ENCODE peak calls at places on chromosomes 5 and 9, in eight cellular contexts. M, A, Z, O, H, Q, I and Y are unnamed samples.
A peak's percentile ranks its signal among the peaks of the same experiment; 100 is the strongest.

GRCh38 chr5:79189439-79190234 is 46.3 kb upstream of the JMY start:
- DNase-seq in A (no peak), Q (no peak), I (no peak), M (no peak), Z (no peak), O (no peak), H (no peak), Y (peak; percentile 15)

GRCh38 chr9:137316012-137316981 is 14.2 kb upstream of the NRARP start:
- DNase-seq in A (no peak), O (peak; percentile 15), I (no peak), Z (no peak), Q (peak; percentile 23), M (peak; percentile 49), H (peak; percentile 87), Y (no peak)

GRCh38 chr5:179268966-179269693 is 76.1 kb downstream of the ADAMTS2 start:
- DNase-seq in I (no peak), A (no peak), O (peak; percentile 14), Z (no peak), Q (no peak), H (no peak), M (no peak), Y (peak; percentile 33)

GRCh38 chr5:169974121-169974770 is 6.0 kb downstream of the INSYN2B start:
- DNase-seq in O (no peak), Q (no peak), M (no peak), I (no peak), A (no peak), H (no peak), Z (no peak), Y (no peak)

GRCh38 chr9:37787059-37787458 is 2.2 kb upstream of the EXOSC3 start:
- DNase-seq in Q (no peak), A (no peak), M (no peak), H (no peak), Z (no peak), I (no peak), O (no peak), Y (no peak)

GRCh38 chr5:152593388-152593787 is 188.3 kb upstream of the NMUR2 start:
- DNase-seq in O (no peak), Q (no peak), A (no peak), H (no peak), I (no peak), M (no peak), Z (no peak), Y (no peak)

GRCh38 chr5:99000878-99001277 is 72.1 kb upstream of the CHD1 start:
- DNase-seq in O (no peak), H (no peak), M (no peak), I (no peak), Z (no peak), Q (no peak), A (no peak), Y (no peak)

GRCh38 chr9:650362-650761 is 191.1 kb upstream of the DMRT1 start:
- DNase-seq in O (no peak), M (no peak), I (no peak), Q (no peak), H (peak; percentile 25), A (no peak), Z (no peak), Y (no peak)

GRCh38 chr5:11640474-11640873 is 263.8 kb downstream of the CTNND2 start:
- DNase-seq in H (no peak), M (no peak), Q (no peak), O (no peak), I (no peak), A (no peak), Z (no peak), Y (no peak)

GRCh38 chr9:81621785-81622243 is 67.5 kb downstream of the TLE1 start:
- DNase-seq in O (no peak), Z (no peak), I (no peak), H (no peak), Q (no peak), A (no peak), M (no peak), Y (no peak)

GRCh38 chr9:16364347-16364746 is 506.1 kb downstream of the BNC2 start:
- DNase-seq in Q (no peak), A (no peak), I (no peak), M (no peak), Z (no peak), O (peak; percentile 73), H (no peak), Y (no peak)

GRCh38 chr5:105978011-105978410 is 1692.7 kb downstream of the EFNA5 start:
- DNase-seq in Q (no peak), A (no peak), O (no peak), I (no peak), H (no peak), Z (no peak), M (no peak), Y (no peak)

GRCh38 chr9:107087256-107087655 is 195.8 kb upstream of the RAD23B start:
- DNase-seq in I (no peak), A (no peak), M (no peak), Q (no peak), H (no peak), O (no peak), Z (no peak), Y (no peak)

GRCh38 chr9:68560131-68560844 is 19.6 kb upstream of the TMEM252 start:
- DNase-seq in Q (no peak), I (no peak), M (no peak), Z (peak; percentile 25), O (peak; percentile 62), H (peak; percentile 35), A (no peak), Y (no peak)

GRCh38 chr5:154588091-154588762 is 110.2 kb upstream of the HAND1 start:
- DNase-seq in Z (no peak), A (no peak), H (no peak), M (no peak), O (no peak), Q (no peak), I (no peak), Y (no peak)

GRCh38 chr9:6305954-6306563 is 22.1 kb upstream of the TPD52L3 start:
- DNase-seq in O (no peak), Z (no peak), H (peak; percentile 39), I (peak; percentile 10), M (no peak), A (no peak), Q (no peak), Y (peak; percentile 42)

GRCh38 chr5:173926359-173926758 is 38.2 kb downstream of the CPEB4 start:
- DNase-seq in O (peak; percentile 38), I (no peak), M (no peak), H (peak; percentile 59), Q (no peak), Z (no peak), A (no peak), Y (peak; percentile 48)

GRCh38 chr9:81685763-81686613 is 3.4 kb downstream of the TLE1 start:
- DNase-seq in O (no peak), Z (no peak), M (no peak), Q (no peak), A (no peak), H (no peak), I (no peak), Y (peak; percentile 44)

GRCh38 chr5:126138475-126139005 is 284.7 kb upstream of the GRAMD2B start:
- DNase-seq in I (no peak), Q (no peak), A (no peak), H (peak; percentile 60), Z (no peak), O (no peak), M (no peak), Y (peak; percentile 38)

GRCh38 chr9:90770927-90771326 is 30.7 kb upstream of the SYK start:
- DNase-seq in Q (no peak), Z (no peak), A (no peak), H (no peak), O (no peak), M (no peak), I (no peak), Y (no peak)

GRCh38 chr9:87336407-87336806 is 161.3 kb upstream of the DAPK1 start:
- DNase-seq in Z (no peak), O (no peak), I (no peak), M (no peak), Q (no peak), H (no peak), A (no peak), Y (peak; percentile 22)

DNA sequence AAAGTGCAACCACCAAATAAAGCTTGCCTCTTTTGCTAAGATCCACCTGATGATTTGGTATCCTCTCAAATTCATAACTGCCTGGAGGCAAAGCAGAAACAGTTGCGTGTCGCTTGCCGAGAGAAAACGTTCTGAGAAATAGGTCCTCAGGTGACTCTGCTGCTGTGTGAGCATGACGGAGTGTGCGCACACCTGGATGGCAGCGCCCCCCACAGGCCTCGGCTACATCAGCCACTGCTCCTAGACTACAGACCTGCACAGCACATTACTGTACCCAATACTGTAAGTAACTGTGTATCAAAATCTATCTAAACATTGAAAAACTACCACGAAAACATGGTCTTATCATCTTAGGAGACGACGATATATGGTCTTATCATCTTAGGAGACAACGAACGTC is 87.4 kb downstream of the CAMSAP1 start:
- DNase-seq in I (no peak), M (no peak), Q (no peak), O (no peak), A (no peak), Z (no peak), H (no peak), Y (no peak)
- TF ChIP-seq CTCF in I (peak; percentile 5), M (no peak), Q (no peak), O (no peak), A (no peak), Z (no peak), H (no peak), Y (peak; percentile 29)

DNA sequence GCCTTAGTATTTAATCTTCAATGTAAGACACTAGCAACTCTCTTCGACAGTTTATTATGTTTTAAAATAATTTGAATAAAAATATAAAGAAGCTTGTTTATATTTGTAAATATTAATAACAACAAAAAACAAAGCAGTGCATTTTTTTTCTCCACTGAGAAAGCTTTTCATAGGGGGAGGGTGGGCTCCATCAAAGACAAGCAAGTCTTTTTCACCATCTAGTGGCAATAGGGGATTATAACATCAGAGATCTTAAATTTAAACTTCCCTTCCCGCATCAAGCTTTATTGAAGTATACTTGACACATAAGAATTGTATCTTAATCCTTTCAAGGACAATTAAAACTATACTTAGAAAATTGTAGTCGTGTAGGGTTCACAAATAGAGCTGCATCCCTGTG is 9.3 kb upstream of the OR13F1 start:
- DNase-seq in H (peak; percentile 2), Q (no peak), Z (no peak), A (no peak), I (no peak), O (no peak), M (no peak), Y (no peak)
- TF ChIP-seq CTCF in H (no peak), Q (peak; percentile 24), Z (no peak), A (no peak), I (peak; percentile 27), O (no peak), M (no peak), Y (no peak)

DNA sequence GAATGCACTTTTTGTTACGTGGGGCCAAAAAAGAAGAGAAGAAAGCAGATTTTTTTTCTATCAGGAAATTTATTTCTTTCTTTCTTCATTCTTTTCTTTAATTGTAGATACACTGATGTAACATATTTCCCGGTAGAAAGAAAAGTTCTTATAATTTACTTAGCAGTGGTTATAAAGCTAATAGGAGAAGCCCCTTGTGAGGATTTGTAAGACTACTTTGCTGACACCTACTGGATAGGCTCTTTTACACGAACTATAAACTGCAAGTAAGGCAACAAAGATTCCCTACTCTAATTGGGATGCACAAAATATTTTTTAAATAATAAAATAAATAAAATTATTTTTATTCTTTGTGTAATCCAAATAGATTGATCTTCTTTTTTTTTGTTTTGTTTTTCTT is 284.4 kb downstream of the DNAH5 start:
- DNase-seq in A (no peak), Z (no peak), M (no peak), I (no peak), Q (no peak), O (no peak), H (no peak), Y (peak; percentile 25)
- TF ChIP-seq CTCF in A (no peak), Z (no peak), M (no peak), I (no peak), Q (peak; percentile 17), O (no peak), H (no peak), Y (peak; percentile 57)

GRCh38 chr5:141121563-141121962 is at the start of gene PCDHB4:
- DNase-seq in H (no peak), M (no peak), A (no peak), Z (no peak), Q (no peak), O (peak; percentile 45), I (no peak), Y (no peak)
- TF ChIP-seq CTCF in H (no peak), M (no peak), A (no peak), Z (no peak), Q (no peak), O (peak; percentile 23), I (no peak), Y (peak; percentile 55)